ENCODE peak calls at places on chromosomes 11 and 22, in nine cellular contexts. One of them, this sample, is unnamed.

GRCh38 chr11:46427364-46427763 is 35.8 kb upstream of the CHRM4 start:
- DNase-seq in NCI-H1105 treated with DMSO at 0.1 percent for 48 hours: no peak
- DNase-seq in activated CD4-positive, alpha-beta T cell treated with anti-CD3 and anti-CD28 coated beads, Interleukin-2, amount 10 ng/mL, durations not matched to agents 7 days and 5 days: no peak
- DNase-seq in hypothalamus: no peak
- DNase-seq in H1: no peak
- DNase-seq in activated CD8-positive, alpha-beta memory T cell treated with anti-CD3 and anti-CD28 coated beads for 48 hours: no peak
- DNase-seq in posterior cingulate gyrus: no peak
- DNase-seq in stimulated activated CD4-positive, alpha-beta T cell treated with anti-CD3 and anti-CD28 coated beads, Interleukin-2, amount 100 ng/mL, for 24 hours: no peak
- DNase-seq in HL-60: no peak
- DNase-seq in this sample: no peak

GRCh38 chr22:22901578-22902218 is 14.1 kb downstream of the IGLL5 start:
- DNase-seq in NCI-H1105 treated with DMSO at 0.1 percent for 48 hours: no peak
- DNase-seq in activated CD4-positive, alpha-beta T cell treated with anti-CD3 and anti-CD28 coated beads, Interleukin-2, amount 10 ng/mL, durations not matched to agents 7 days and 5 days: no peak
- DNase-seq in hypothalamus: no peak
- DNase-seq in H1: no peak
- DNase-seq in activated CD8-positive, alpha-beta memory T cell treated with anti-CD3 and anti-CD28 coated beads for 48 hours: no peak
- DNase-seq in posterior cingulate gyrus: peak; percentile 80
- DNase-seq in stimulated activated CD4-positive, alpha-beta T cell treated with anti-CD3 and anti-CD28 coated beads, Interleukin-2, amount 100 ng/mL, for 24 hours: no peak
- DNase-seq in HL-60: no peak
- DNase-seq in this sample: no peak

GRCh38 chr11:64074239-64074638 is 38.5 kb downstream of the FLRT1 start:
- DNase-seq in NCI-H1105 treated with DMSO at 0.1 percent for 48 hours: no peak
- DNase-seq in activated CD4-positive, alpha-beta T cell treated with anti-CD3 and anti-CD28 coated beads, Interleukin-2, amount 10 ng/mL, durations not matched to agents 7 days and 5 days: peak; percentile 52
- DNase-seq in hypothalamus: no peak
- DNase-seq in H1: no peak
- DNase-seq in activated CD8-positive, alpha-beta memory T cell treated with anti-CD3 and anti-CD28 coated beads for 48 hours: no peak
- DNase-seq in posterior cingulate gyrus: no peak
- DNase-seq in stimulated activated CD4-positive, alpha-beta T cell treated with anti-CD3 and anti-CD28 coated beads, Interleukin-2, amount 100 ng/mL, for 24 hours: peak; percentile 12
- DNase-seq in HL-60: peak; percentile 72
- DNase-seq in this sample: no peak

GRCh38 chr11:117961896-117962295 is 24.3 kb upstream of the IL10RA start:
- DNase-seq in NCI-H1105 treated with DMSO at 0.1 percent for 48 hours: no peak
- DNase-seq in activated CD4-positive, alpha-beta T cell treated with anti-CD3 and anti-CD28 coated beads, Interleukin-2, amount 10 ng/mL, durations not matched to agents 7 days and 5 days: no peak
- DNase-seq in hypothalamus: no peak
- DNase-seq in H1: no peak
- DNase-seq in activated CD8-positive, alpha-beta memory T cell treated with anti-CD3 and anti-CD28 coated beads for 48 hours: no peak
- DNase-seq in posterior cingulate gyrus: no peak
- DNase-seq in stimulated activated CD4-positive, alpha-beta T cell treated with anti-CD3 and anti-CD28 coated beads, Interleukin-2, amount 100 ng/mL, for 24 hours: no peak
- DNase-seq in HL-60: no peak
- DNase-seq in this sample: no peak

GRCh38 chr11:8631395-8632110 is 37.5 kb upstream of the STK33 start:
- DNase-seq in NCI-H1105 treated with DMSO at 0.1 percent for 48 hours: no peak
- DNase-seq in activated CD4-positive, alpha-beta T cell treated with anti-CD3 and anti-CD28 coated beads, Interleukin-2, amount 10 ng/mL, durations not matched to agents 7 days and 5 days: no peak
- DNase-seq in hypothalamus: no peak
- DNase-seq in H1: no peak
- DNase-seq in activated CD8-positive, alpha-beta memory T cell treated with anti-CD3 and anti-CD28 coated beads for 48 hours: no peak
- DNase-seq in posterior cingulate gyrus: no peak
- DNase-seq in stimulated activated CD4-positive, alpha-beta T cell treated with anti-CD3 and anti-CD28 coated beads, Interleukin-2, amount 100 ng/mL, for 24 hours: no peak
- DNase-seq in HL-60: no peak
- DNase-seq in this sample: no peak

GRCh38 chr22:48391171-48391711 is 1436.4 kb downstream of the BRD1 start:
- DNase-seq in NCI-H1105 treated with DMSO at 0.1 percent for 48 hours: no peak
- DNase-seq in activated CD4-positive, alpha-beta T cell treated with anti-CD3 and anti-CD28 coated beads, Interleukin-2, amount 10 ng/mL, durations not matched to agents 7 days and 5 days: no peak
- DNase-seq in hypothalamus: no peak
- DNase-seq in H1: peak; percentile 35
- DNase-seq in activated CD8-positive, alpha-beta memory T cell treated with anti-CD3 and anti-CD28 coated beads for 48 hours: no peak
- DNase-seq in posterior cingulate gyrus: no peak
- DNase-seq in stimulated activated CD4-positive, alpha-beta T cell treated with anti-CD3 and anti-CD28 coated beads, Interleukin-2, amount 100 ng/mL, for 24 hours: no peak
- DNase-seq in HL-60: no peak
- DNase-seq in this sample: no peak

GRCh38 chr22:39432361-39432811 is 24.4 kb upstream of the MGAT3 start:
- DNase-seq in NCI-H1105 treated with DMSO at 0.1 percent for 48 hours: no peak
- DNase-seq in activated CD4-positive, alpha-beta T cell treated with anti-CD3 and anti-CD28 coated beads, Interleukin-2, amount 10 ng/mL, durations not matched to agents 7 days and 5 days: no peak
- DNase-seq in hypothalamus: no peak
- DNase-seq in H1: no peak
- DNase-seq in activated CD8-positive, alpha-beta memory T cell treated with anti-CD3 and anti-CD28 coated beads for 48 hours: no peak
- DNase-seq in posterior cingulate gyrus: peak; percentile 83
- DNase-seq in stimulated activated CD4-positive, alpha-beta T cell treated with anti-CD3 and anti-CD28 coated beads, Interleukin-2, amount 100 ng/mL, for 24 hours: no peak
- DNase-seq in HL-60: no peak
- DNase-seq in this sample: no peak

GRCh38 chr22:32764330-32765116 is 37.0 kb upstream of the TIMP3 start:
- DNase-seq in NCI-H1105 treated with DMSO at 0.1 percent for 48 hours: no peak
- DNase-seq in activated CD4-positive, alpha-beta T cell treated with anti-CD3 and anti-CD28 coated beads, Interleukin-2, amount 10 ng/mL, durations not matched to agents 7 days and 5 days: no peak
- DNase-seq in hypothalamus: no peak
- DNase-seq in H1: no peak
- DNase-seq in activated CD8-positive, alpha-beta memory T cell treated with anti-CD3 and anti-CD28 coated beads for 48 hours: no peak
- DNase-seq in posterior cingulate gyrus: peak; percentile 69
- DNase-seq in stimulated activated CD4-positive, alpha-beta T cell treated with anti-CD3 and anti-CD28 coated beads, Interleukin-2, amount 100 ng/mL, for 24 hours: no peak
- DNase-seq in HL-60: no peak
- DNase-seq in this sample: no peak

GRCh38 chr11:122101625-122102291 is 14.3 kb downstream of the BLID start:
- DNase-seq in NCI-H1105 treated with DMSO at 0.1 percent for 48 hours: peak; percentile 92
- DNase-seq in activated CD4-positive, alpha-beta T cell treated with anti-CD3 and anti-CD28 coated beads, Interleukin-2, amount 10 ng/mL, durations not matched to agents 7 days and 5 days: no peak
- DNase-seq in hypothalamus: peak; percentile 70
- DNase-seq in H1: peak; percentile 63
- DNase-seq in activated CD8-positive, alpha-beta memory T cell treated with anti-CD3 and anti-CD28 coated beads for 48 hours: no peak
- DNase-seq in posterior cingulate gyrus: peak; percentile 96
- DNase-seq in stimulated activated CD4-positive, alpha-beta T cell treated with anti-CD3 and anti-CD28 coated beads, Interleukin-2, amount 100 ng/mL, for 24 hours: no peak
- DNase-seq in HL-60: no peak
- DNase-seq in this sample: no peak

GRCh38 chr11:46471943-46472661 is 80.5 kb upstream of the CHRM4 start:
- DNase-seq in NCI-H1105 treated with DMSO at 0.1 percent for 48 hours: no peak
- DNase-seq in activated CD4-positive, alpha-beta T cell treated with anti-CD3 and anti-CD28 coated beads, Interleukin-2, amount 10 ng/mL, durations not matched to agents 7 days and 5 days: no peak
- DNase-seq in hypothalamus: no peak
- DNase-seq in H1: no peak
- DNase-seq in activated CD8-positive, alpha-beta memory T cell treated with anti-CD3 and anti-CD28 coated beads for 48 hours: no peak
- DNase-seq in posterior cingulate gyrus: no peak
- DNase-seq in stimulated activated CD4-positive, alpha-beta T cell treated with anti-CD3 and anti-CD28 coated beads, Interleukin-2, amount 100 ng/mL, for 24 hours: no peak
- DNase-seq in HL-60: no peak
- DNase-seq in this sample: no peak

GRCh38 chr11:36231300-36231699 is 57.9 kb downstream of the COMMD9 start:
- DNase-seq in NCI-H1105 treated with DMSO at 0.1 percent for 48 hours: no peak
- DNase-seq in activated CD4-positive, alpha-beta T cell treated with anti-CD3 and anti-CD28 coated beads, Interleukin-2, amount 10 ng/mL, durations not matched to agents 7 days and 5 days: no peak
- DNase-seq in hypothalamus: no peak
- DNase-seq in H1: no peak
- DNase-seq in activated CD8-positive, alpha-beta memory T cell treated with anti-CD3 and anti-CD28 coated beads for 48 hours: no peak
- DNase-seq in posterior cingulate gyrus: no peak
- DNase-seq in stimulated activated CD4-positive, alpha-beta T cell treated with anti-CD3 and anti-CD28 coated beads, Interleukin-2, amount 100 ng/mL, for 24 hours: no peak
- DNase-seq in HL-60: no peak
- DNase-seq in this sample: no peak

GRCh38 chr22:29994027-29994715 is 86.1 kb upstream of the HORMAD2 start:
- DNase-seq in NCI-H1105 treated with DMSO at 0.1 percent for 48 hours: no peak
- DNase-seq in activated CD4-positive, alpha-beta T cell treated with anti-CD3 and anti-CD28 coated beads, Interleukin-2, amount 10 ng/mL, durations not matched to agents 7 days and 5 days: no peak
- DNase-seq in hypothalamus: no peak
- DNase-seq in H1: no peak
- DNase-seq in activated CD8-positive, alpha-beta memory T cell treated with anti-CD3 and anti-CD28 coated beads for 48 hours: no peak
- DNase-seq in posterior cingulate gyrus: no peak
- DNase-seq in stimulated activated CD4-positive, alpha-beta T cell treated with anti-CD3 and anti-CD28 coated beads, Interleukin-2, amount 100 ng/mL, for 24 hours: no peak
- DNase-seq in HL-60: peak; percentile 33
- DNase-seq in this sample: peak; percentile 25

GRCh38 chr11:47545298-47545697 is 7.6 kb downstream of the CELF1 start:
- DNase-seq in NCI-H1105 treated with DMSO at 0.1 percent for 48 hours: no peak
- DNase-seq in activated CD4-positive, alpha-beta T cell treated with anti-CD3 and anti-CD28 coated beads, Interleukin-2, amount 10 ng/mL, durations not matched to agents 7 days and 5 days: no peak
- DNase-seq in hypothalamus: no peak
- DNase-seq in H1: no peak
- DNase-seq in activated CD8-positive, alpha-beta memory T cell treated with anti-CD3 and anti-CD28 coated beads for 48 hours: no peak
- DNase-seq in posterior cingulate gyrus: no peak
- DNase-seq in stimulated activated CD4-positive, alpha-beta T cell treated with anti-CD3 and anti-CD28 coated beads, Interleukin-2, amount 100 ng/mL, for 24 hours: no peak
- DNase-seq in HL-60: no peak
- DNase-seq in this sample: no peak

GRCh38 chr11:1879342-1879940 is 12.3 kb downstream of the PRR33 start:
- DNase-seq in NCI-H1105 treated with DMSO at 0.1 percent for 48 hours: no peak
- DNase-seq in activated CD4-positive, alpha-beta T cell treated with anti-CD3 and anti-CD28 coated beads, Interleukin-2, amount 10 ng/mL, durations not matched to agents 7 days and 5 days: no peak
- DNase-seq in hypothalamus: no peak
- DNase-seq in H1: no peak
- DNase-seq in activated CD8-positive, alpha-beta memory T cell treated with anti-CD3 and anti-CD28 coated beads for 48 hours: peak; percentile 1
- DNase-seq in posterior cingulate gyrus: peak; percentile 60
- DNase-seq in stimulated activated CD4-positive, alpha-beta T cell treated with anti-CD3 and anti-CD28 coated beads, Interleukin-2, amount 100 ng/mL, for 24 hours: no peak
- DNase-seq in HL-60: no peak
- DNase-seq in this sample: no peak